ENCODE peak calls at places on chromosomes 12 and 14, in six cellular contexts. Q is right lobe of liver, Y is IMR-90, V is lower leg skin, O is adrenal gland, J is heart left ventricle. A is an unnamed sample.

GRCh38 chr14:52328286-52328685 is 14.2 kb downstream of the PTGER2 start:
- DNase-seq in Q (no peak), Y (peak), V (no peak), O (no peak), J (no peak), A (no peak)

GRCh38 chr12:12660201-12660600 is 35.8 kb downstream of the GPR19 start:
- DNase-seq in Q (no peak), Y (no peak), V (no peak), O (no peak), J (no peak), A (no peak)

GRCh38 chr14:31391977-31392503 is 28.3 kb downstream of the HEATR5A start:
- DNase-seq in Q (no peak), Y (no peak), V (no peak), O (no peak), J (no peak), A (no peak)

GRCh38 chr12:9813821-9814798 is 13.2 kb upstream of the KLRF1 start:
- DNase-seq in Q (peak), Y (peak), V (peak), O (peak), J (peak), A (peak)

GRCh38 chr12:71160585-71160984 is 2.8 kb upstream of the TSPAN8 start:
- DNase-seq in Q (no peak), Y (no peak), V (no peak), O (no peak), J (no peak), A (no peak)

GRCh38 chr14:87264796-87265195 is 728.2 kb downstream of the GALC start:
- DNase-seq in Q (no peak), Y (no peak), V (no peak), O (no peak), J (no peak), A (no peak)

GRCh38 chr12:56261503-56262230 is 3.5 kb upstream of the ANKRD52 start:
- DNase-seq in Q (no peak), Y (peak), V (no peak), O (peak), J (no peak), A (no peak)

GRCh38 chr14:65297744-65298143 is 114.8 kb upstream of the FUT8 start:
- DNase-seq in Q (no peak), Y (no peak), V (no peak), O (no peak), J (no peak), A (peak)

GRCh38 chr14:103091041-103091882 is 3.3 kb upstream of the EXOC3L4 start:
- DNase-seq in Q (peak), Y (peak), V (no peak), O (no peak), J (no peak), A (peak)

GRCh38 chr14:93905623-93906022 is 21.5 kb upstream of the FAM181A start:
- DNase-seq in Q (no peak), Y (no peak), V (no peak), O (no peak), J (no peak), A (no peak)

GRCh38 chr12:121538699-121539061 is 42.1 kb downstream of the KDM2B start:
- DNase-seq in Q (peak), Y (peak), V (no peak), O (no peak), J (no peak), A (peak)

GRCh38 chr12:22377731-22378496 is 43.4 kb upstream of the ST8SIA1 start:
- DNase-seq in Q (no peak), Y (no peak), V (no peak), O (no peak), J (no peak), A (no peak)

GRCh38 chr12:96392397-96392796 is 7.8 kb downstream of the CDK17 start:
- DNase-seq in Q (no peak), Y (no peak), V (no peak), O (no peak), J (no peak), A (no peak)

GRCh38 chr12:43835656-43836454 is at the start of gene TMEM117:
- DNase-seq in Q (peak), Y (peak), V (peak), O (peak), J (peak), A (peak)

GRCh38 chr12:30782316-30783173 is 27.8 kb upstream of the CAPRIN2 start:
- DNase-seq in Q (no peak), Y (no peak), V (no peak), O (no peak), J (peak), A (no peak)

GRCh38 chr12:118013283-118013682 is 3.2 kb upstream of the RFC5 start:
- DNase-seq in Q (no peak), Y (no peak), V (no peak), O (no peak), J (no peak), A (no peak)

GRCh38 chr12:57430117-57430930 is 519 bp downstream of the R3HDM2 start:
- DNase-seq in Q (peak), Y (peak), V (peak), O (peak), J (peak), A (no peak)

GRCh38 chr14:72998252-72998903 is 28.5 kb downstream of the ZFYVE1 start:
- DNase-seq in Q (no peak), Y (no peak), V (no peak), O (no peak), J (no peak), A (no peak)

GRCh38 chr14:74207943-74208342 is 31.3 kb upstream of the VSX2 start:
- DNase-seq in Q (no peak), Y (no peak), V (no peak), O (no peak), J (no peak), A (no peak)

GRCh38 chr14:92039720-92040430 is at the start of gene TRIP11:
- DNase-seq in Q (peak), Y (peak), V (peak), O (peak), J (peak), A (peak)

GRCh38 chr12:32158525-32158924 is 51.9 kb downstream of the BICD1 start:
- DNase-seq in Q (no peak), Y (no peak), V (no peak), O (no peak), J (no peak), A (no peak)

GRCh38 chr14:104927432-104927816 is 2.7 kb downstream of the PLD4 start:
- DNase-seq in Q (no peak), Y (no peak), V (no peak), O (no peak), J (no peak), A (no peak)

GRCh38 chr14:54564071-54564798 is 2.7 kb upstream of the SAMD4A start:
- DNase-seq in Q (no peak), Y (peak), V (no peak), O (no peak), J (no peak), A (no peak)

GRCh38 chr12:13175499-13175898 is 21.0 kb upstream of the EMP1 start:
- DNase-seq in Q (no peak), Y (no peak), V (no peak), O (no peak), J (no peak), A (no peak)

GRCh38 chr14:100825691-100826331 is at the start of gene MEG3:
- DNase-seq in Q (no peak), Y (peak), V (peak), O (peak), J (peak), A (peak)
- TF ChIP-seq POLR2A in Q (peak), Y (peak), V (peak), O (peak), J (peak), A (peak)

GRCh38 chr14:34059925-34060746 is 109.3 kb upstream of the EGLN3 start:
- DNase-seq in Q (peak), Y (peak), V (peak), O (peak), J (peak), A (peak)
- TF ChIP-seq POLR2A in Q (peak), Y (no peak), V (no peak), O (no peak), J (peak), A (peak)

DNA sequence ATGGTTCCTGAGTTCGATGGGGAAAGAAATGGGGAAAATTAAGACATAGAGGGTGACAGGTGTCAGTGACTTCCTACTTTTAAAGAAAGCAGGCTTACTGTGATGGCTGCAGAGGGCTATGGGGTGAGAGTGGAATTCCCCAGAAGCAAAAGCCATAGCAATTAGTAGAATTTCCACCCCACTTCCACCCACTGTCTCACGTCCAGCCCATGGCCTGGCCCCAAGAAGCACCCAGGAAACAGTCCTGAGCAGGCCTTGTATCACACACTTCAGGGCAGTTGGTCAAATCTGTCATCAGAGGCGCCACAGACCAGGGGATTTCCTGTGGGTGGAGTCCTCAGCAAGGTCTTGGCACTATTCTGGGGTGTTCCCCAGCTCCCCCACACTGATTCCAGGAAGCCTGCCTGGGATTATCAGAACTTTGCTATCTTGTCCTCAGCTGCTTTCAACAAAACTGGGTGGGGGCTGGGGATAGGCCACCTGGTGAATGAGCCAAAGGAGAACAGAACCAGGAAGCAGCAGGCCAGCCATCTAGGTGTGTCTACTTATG is 120.1 kb upstream of the CCND2 start:
- DNase-seq in Q (no peak), Y (no peak), V (no peak), O (no peak), J (peak), A (no peak)
- TF ChIP-seq POLR2A in Q (no peak), Y (no peak), V (no peak), O (no peak), J (no peak), A (no peak)

GRCh38 chr12:11650697-11651281 is 1.3 kb downstream of the ETV6 start:
- DNase-seq in Q (no peak), Y (peak), V (no peak), O (no peak), J (no peak), A (peak)

GRCh38 chr12:11649413-11650278 is at the start of gene ETV6:
- DNase-seq in Q (peak), Y (peak), V (peak), O (peak), J (peak), A (peak)

GRCh38 chr12:11650279-11650696 is 814 bp downstream of the ETV6 start:
- DNase-seq in Q (peak), Y (no peak), V (no peak), O (peak), J (peak), A (peak)

GRCh38 chr12:11651377-11651776 is 1.9 kb downstream of the ETV6 start:
- DNase-seq in Q (no peak), Y (no peak), V (no peak), O (no peak), J (no peak), A (no peak)

GRCh38 chr12:11648514-11649412 is 711 bp upstream of the ETV6 start:
- DNase-seq in Q (peak), Y (peak), V (peak), O (peak), J (peak), A (peak)
- TF ChIP-seq POLR2A in Q (peak), Y (peak), V (no peak), O (peak), J (peak), A (peak)

DNA sequence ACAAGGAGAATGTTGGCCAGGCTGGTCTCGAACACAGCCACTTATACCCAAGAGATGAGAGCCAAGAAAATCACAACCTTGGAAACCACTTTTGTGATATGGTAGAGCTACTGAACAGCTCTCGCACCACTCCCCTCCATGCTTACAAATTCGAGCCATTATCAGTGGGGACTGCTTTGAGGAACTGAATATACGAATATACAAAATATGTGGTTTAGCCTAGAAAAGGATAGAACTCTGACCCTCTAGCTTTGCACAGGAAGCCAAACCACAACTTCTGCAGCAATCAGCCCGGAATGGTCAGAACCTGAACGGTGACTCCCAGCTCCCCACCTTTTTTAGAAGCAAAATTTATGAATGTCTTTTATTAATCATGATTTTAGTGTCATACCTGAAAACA is 129.8 kb upstream of the TMEM132C start:
- DNase-seq in Q (no peak), Y (no peak), V (no peak), O (no peak), J (no peak), A (no peak)
- TF ChIP-seq POLR2A in Q (no peak), Y (no peak), V (no peak), O (no peak), J (no peak), A (no peak)